ENCODE peak calls at places on chromosome 22, in six cellular contexts. N, P, G, Z, Y and S are unnamed samples.

GRCh38 chr22:36541831-36542391 is 12.9 kb upstream of the EIF3D start:
- DNase-seq in Y (no peak), N (no peak), Z (peak), G (no peak), P (no peak), S (no peak)

GRCh38 chr22:49767355-49768062 is 60.2 kb downstream of the BRD1 start:
- DNase-seq in Y (no peak), Z (peak), G (peak), P (peak), N (no peak), S (peak)

GRCh38 chr22:20027966-20028854 is 7.3 kb downstream of the TANGO2 start:
- DNase-seq in N (no peak), P (no peak), Y (no peak), Z (no peak), G (no peak), S (no peak)

GRCh38 chr22:25797891-25798290 is 55.9 kb downstream of the MYO18B start:
- DNase-seq in Z (no peak), P (no peak), G (no peak), N (no peak), Y (no peak), S (no peak)

GRCh38 chr22:17724678-17725464 is 49.4 kb downstream of the BID start:
- DNase-seq in Y (no peak), P (no peak), G (no peak), N (no peak), Z (no peak), S (no peak)

GRCh38 chr22:42743501-42743991 is 22.9 kb upstream of the A4GALT start:
- DNase-seq in Y (no peak), N (no peak), G (no peak), Z (no peak), P (no peak), S (peak)

GRCh38 chr22:42308887-42309468 is 38.5 kb upstream of the TCF20 start:
- DNase-seq in Z (no peak), G (no peak), Y (no peak), N (no peak), P (no peak), S (no peak)

GRCh38 chr22:25377699-25378098 is 158.3 kb downstream of the CRYBB2 start:
- DNase-seq in Y (no peak), Z (no peak), N (no peak), G (no peak), P (no peak), S (no peak)

GRCh38 chr22:42277988-42278776 is 7.7 kb upstream of the TCF20 start:
- DNase-seq in P (no peak), Y (no peak), Z (no peak), G (no peak), N (no peak), S (no peak)

GRCh38 chr22:34885852-34886251 is 180.1 kb upstream of the ISX start:
- DNase-seq in G (no peak), P (no peak), Z (no peak), Y (no peak), N (no peak), S (no peak)

GRCh38 chr22:29369460-29369859 is 18.9 kb downstream of the AP1B1 start:
- DNase-seq in G (no peak), N (no peak), Y (no peak), P (peak), Z (no peak), S (peak)

GRCh38 chr22:46734830-46735453 is 3.1 kb downstream of the CERK start:
- DNase-seq in Y (peak), G (no peak), Z (no peak), P (no peak), N (no peak), S (peak)

GRCh38 chr22:19060356-19061009 is 61.7 kb downstream of the DGCR2 start:
- DNase-seq in Y (no peak), Z (no peak), P (no peak), G (no peak), N (no peak), S (no peak)

GRCh38 chr22:44395116-44396005 is 82.6 kb upstream of the SHISAL1 start:
- DNase-seq in G (peak), Z (no peak), P (no peak), N (no peak), Y (no peak), S (peak)

GRCh38 chr22:33272180-33272579 is 214.0 kb upstream of the SYN3 start:
- DNase-seq in N (no peak), P (no peak), Y (no peak), Z (no peak), G (no peak), S (no peak)

GRCh38 chr22:28934026-28934425 is 50.7 kb downstream of the ZNRF3 start:
- DNase-seq in Z (no peak), G (no peak), P (no peak), N (no peak), Y (no peak), S (no peak)

GRCh38 chr22:48923165-48923875 is 904.4 kb downstream of the BRD1 start:
- DNase-seq in N (no peak), Z (no peak), Y (no peak), P (no peak), G (no peak), S (no peak)

GRCh38 chr22:16818538-16818937 is 6.7 kb downstream of the XKR3 start:
- DNase-seq in P (no peak), N (no peak), Z (no peak), G (no peak), Y (no peak), S (no peak)

GRCh38 chr22:28484662-28485061 is 195.0 kb downstream of the TTC28 start:
- DNase-seq in G (no peak), P (no peak), Y (no peak), Z (no peak), N (no peak), S (no peak)

GRCh38 chr22:42171946-42172345 is 41.3 kb upstream of the CYP2D6 start:
- DNase-seq in P (no peak), Z (no peak), G (no peak), N (peak), Y (no peak), S (no peak)

GRCh38 chr22:23754220-23754919 is at the start of gene VPREB3:
- DNase-seq in Z (no peak), Y (no peak), P (no peak), N (no peak), G (no peak), S (no peak)

GRCh38 chr22:27554106-27554814 is 247.3 kb downstream of the MN1 start:
- DNase-seq in N (no peak), Z (no peak), Y (no peak), G (no peak), P (no peak), S (peak)

GRCh38 chr22:43843783-43844530 is 18.4 kb downstream of the SULT4A1 start:
- DNase-seq in Y (no peak), P (no peak), G (no peak), Z (no peak), N (no peak), S (no peak)

GRCh38 chr22:29625090-29625825 is 21.8 kb downstream of the NF2 start:
- DNase-seq in P (peak), Y (no peak), G (peak), Z (peak), N (peak), S (peak)

GRCh38 chr22:49087716-49088660 is 739.7 kb downstream of the BRD1 start:
- DNase-seq in G (no peak), Z (no peak), Y (no peak), P (no peak), N (no peak), S (no peak)

GRCh38 chr22:30459206-30460052 is 12.4 kb downstream of the SEC14L3 start:
- DNase-seq in Y (no peak), N (no peak), Z (no peak), P (peak), G (peak), S (no peak)

GRCh38 chr22:45543243-45543642 is 40.6 kb downstream of the FBLN1 start:
- DNase-seq in G (no peak), Z (no peak), Y (no peak), P (no peak), N (no peak), S (no peak)

GRCh38 chr22:27317156-27317555 is 484.4 kb downstream of the MN1 start:
- DNase-seq in N (no peak), Y (no peak), P (no peak), Z (no peak), G (no peak), S (peak)

GRCh38 chr22:27215826-27216320 is 558.5 kb downstream of the MIAT start:
- DNase-seq in Z (no peak), Y (no peak), P (no peak), G (no peak), N (no peak), S (no peak)

GRCh38 chr22:38843201-38843715 is 570 bp downstream of the NPTXR start:
- DNase-seq in N (peak), P (peak), Z (peak), G (peak), Y (peak), S (peak)

GRCh38 chr22:28018461-28018927 is 99.4 kb upstream of the PITPNB start:
- DNase-seq in P (no peak), G (peak), N (no peak), Z (no peak), Y (no peak), S (peak)

GRCh38 chr22:20149257-20150250 is 1.3 kb downstream of the CCDC188 start:
- DNase-seq in N (no peak), Z (no peak), G (no peak), P (no peak), Y (no peak), S (no peak)

GRCh38 chr22:42769574-42770447 is 49.1 kb upstream of the A4GALT start:
- DNase-seq in Z (peak), N (no peak), P (no peak), Y (peak), G (no peak), S (peak)

GRCh38 chr22:39690901-39691620 is 120.5 kb downstream of the CACNA1I start:
- DNase-seq in Z (no peak), Y (no peak), P (peak), N (peak), G (no peak), S (no peak)